ENCODE peak calls at places on chromosome 17, in ten cellular contexts. E is stimulated activated CD8-positive, alpha-beta memory T cell treated with anti-CD3 and anti-CD28 coated beads, Interleukin-2, amount 100 ng/mL, for 48 hours; D is RWPE1; I is psoas muscle; A is activated naive CD4-positive, alpha-beta T cell; K is CD8-positive, alpha-beta memory T cell; M is occipital lobe; R is HS-27A; Y is mammary epithelial cell; F is smooth muscle cell of the brain vasculature. J is an unnamed sample.
A peak's percentile ranks its signal among the peaks of the same experiment; 100 is the strongest.

GRCh38 chr17:50909765-50910661 is 43.9 kb upstream of the TOB1 start:
- DNase-seq in E (peak; percentile 45), D (no peak), I (no peak), A (peak; percentile 70), K (peak; percentile 76), M (no peak), R (no peak), Y (no peak), F (no peak), J (peak; percentile 50)

GRCh38 chr17:65062168-65062915 is 5.8 kb upstream of the GNA13 start:
- DNase-seq in E (no peak), D (peak; percentile 27), I (no peak), A (no peak), K (no peak), M (no peak), R (no peak), Y (peak; percentile 41), F (no peak), J (no peak)

GRCh38 chr17:62093188-62094155 is 28.4 kb upstream of the MED13 start:
- DNase-seq in E (no peak), D (peak; percentile 87), I (no peak), A (no peak), K (no peak), M (no peak), R (no peak), Y (peak; percentile 96), F (no peak), J (no peak)

GRCh38 chr17:47895254-47895855 is 681 bp upstream of the SP2 start:
- DNase-seq in E (peak; percentile 9), D (no peak), I (no peak), A (peak; percentile 21), K (no peak), M (no peak), R (peak; percentile 11), Y (peak; percentile 34), F (no peak), J (no peak)

GRCh38 chr17:76467809-76468633 is 618 bp downstream of the AANAT start:
- DNase-seq in E (no peak), D (no peak), I (no peak), A (no peak), K (no peak), M (no peak), R (no peak), Y (no peak), F (no peak), J (no peak)

GRCh38 chr17:1931759-1932579 is 93.2 kb downstream of the RTN4RL1 start:
- DNase-seq in E (no peak), D (peak; percentile 34), I (peak; percentile 62), A (no peak), K (no peak), M (peak; percentile 59), R (no peak), Y (peak; percentile 8), F (no peak), J (no peak)

GRCh38 chr17:76405967-76406647 is 21.7 kb downstream of the SPHK1 start:
- DNase-seq in E (no peak), D (no peak), I (peak; percentile 84), A (no peak), K (no peak), M (peak; percentile 26), R (no peak), Y (no peak), F (no peak), J (no peak)

GRCh38 chr17:1639549-1639948 is 6.0 kb downstream of the SCARF1 start:
- DNase-seq in E (no peak), D (no peak), I (no peak), A (no peak), K (no peak), M (no peak), R (no peak), Y (no peak), F (no peak), J (no peak)

GRCh38 chr17:64008830-64009229 is 10.7 kb downstream of the PRR29 start:
- DNase-seq in E (no peak), D (no peak), I (no peak), A (no peak), K (no peak), M (no peak), R (no peak), Y (no peak), F (no peak), J (no peak)

GRCh38 chr17:10628756-10629155 is 28.4 kb downstream of the MYH3 start:
- DNase-seq in E (no peak), D (no peak), I (no peak), A (no peak), K (no peak), M (no peak), R (no peak), Y (no peak), F (no peak), J (no peak)

GRCh38 chr17:83091257-83092141 is 12.1 kb downstream of the METRNL start:
- DNase-seq in E (no peak), D (no peak), I (no peak), A (no peak), K (no peak), M (no peak), R (no peak), Y (no peak), F (no peak), J (no peak)

GRCh38 chr17:44918006-44918405 is 2.7 kb upstream of the GFAP start:
- DNase-seq in E (no peak), D (no peak), I (no peak), A (no peak), K (no peak), M (no peak), R (no peak), Y (peak; percentile 75), F (no peak), J (no peak)

GRCh38 chr17:33209671-33210070 is 83.4 kb downstream of the ASIC2 start:
- DNase-seq in E (no peak), D (no peak), I (no peak), A (no peak), K (no peak), M (no peak), R (no peak), Y (no peak), F (no peak), J (no peak)

GRCh38 chr17:8463089-8463488 is 27.4 kb downstream of the NDEL1 start:
- DNase-seq in E (no peak), D (no peak), I (no peak), A (no peak), K (no peak), M (no peak), R (no peak), Y (peak; percentile 12), F (no peak), J (no peak)

GRCh38 chr17:49836111-49837030 is 11.5 kb downstream of the TAC4 start:
- DNase-seq in E (no peak), D (no peak), I (no peak), A (no peak), K (no peak), M (no peak), R (peak; percentile 72), Y (no peak), F (no peak), J (no peak)

GRCh38 chr17:80146121-80147034 is 550 bp downstream of the EIF4A3 start:
- DNase-seq in E (peak; percentile 7), D (no peak), I (no peak), A (no peak), K (peak; percentile 11), M (no peak), R (no peak), Y (no peak), F (no peak), J (no peak)

GRCh38 chr17:77529328-77529650 is 388.5 kb downstream of the SEC14L1 start:
- DNase-seq in E (no peak), D (no peak), I (no peak), A (no peak), K (no peak), M (no peak), R (no peak), Y (no peak), F (no peak), J (no peak)

GRCh38 chr17:3474212-3474611 is 1.6 kb upstream of the ASPA start:
- DNase-seq in E (no peak), D (no peak), I (no peak), A (no peak), K (no peak), M (no peak), R (no peak), Y (no peak), F (no peak), J (no peak)

GRCh38 chr17:44304651-44305050 is 3.8 kb upstream of the RUNDC3A start:
- DNase-seq in E (no peak), D (no peak), I (no peak), A (no peak), K (no peak), M (no peak), R (no peak), Y (no peak), F (no peak), J (no peak)

GRCh38 chr17:40415390-40415789 is 2.3 kb downstream of the TOP2A start:
- DNase-seq in E (no peak), D (peak; percentile 42), I (no peak), A (no peak), K (peak; percentile 41), M (no peak), R (no peak), Y (peak; percentile 33), F (no peak), J (no peak)

GRCh38 chr17:74770498-74771318 is 5.4 kb downstream of the NAT9 start:
- DNase-seq in E (peak; percentile 51), D (peak; percentile 69), I (peak; percentile 81), A (peak; percentile 74), K (peak; percentile 73), M (peak; percentile 30), R (no peak), Y (peak; percentile 51), F (no peak), J (peak; percentile 88)

GRCh38 chr17:36142230-36142629 is 34.2 kb downstream of the TBC1D3B start:
- DNase-seq in E (no peak), D (no peak), I (no peak), A (no peak), K (no peak), M (no peak), R (no peak), Y (no peak), F (no peak), J (no peak)

GRCh38 chr17:82775033-82775823 is 23.4 kb downstream of the TBCD start:
- DNase-seq in E (peak; percentile 20), D (peak; percentile 81), I (peak; percentile 84), A (peak; percentile 15), K (peak; percentile 58), M (peak; percentile 45), R (no peak), Y (no peak), F (no peak), J (peak; percentile 83)

GRCh38 chr17:28385037-28385797 is 13.7 kb downstream of the SARM1 start:
- DNase-seq in E (no peak), D (no peak), I (peak; percentile 43), A (no peak), K (no peak), M (no peak), R (no peak), Y (no peak), F (no peak), J (peak; percentile 50)

GRCh38 chr17:65099941-65100315 is 37.2 kb upstream of the RGS9 start:
- DNase-seq in E (peak; percentile 59), D (peak; percentile 76), I (peak; percentile 74), A (peak; percentile 26), K (peak; percentile 50), M (no peak), R (peak; percentile 45), Y (peak; percentile 83), F (no peak), J (no peak)

GRCh38 chr17:70929226-70929625 is 759.9 kb downstream of the KCNJ2 start:
- DNase-seq in E (no peak), D (no peak), I (no peak), A (no peak), K (no peak), M (no peak), R (no peak), Y (no peak), F (no peak), J (no peak)

GRCh38 chr17:65952586-65952985 is 239.3 kb downstream of the CEP112 start:
- DNase-seq in E (no peak), D (no peak), I (no peak), A (no peak), K (no peak), M (no peak), R (no peak), Y (peak; percentile 38), F (no peak), J (no peak)

GRCh38 chr17:61997649-61998048 is 67.4 kb downstream of the MED13 start:
- DNase-seq in E (no peak), D (no peak), I (no peak), A (no peak), K (no peak), M (no peak), R (no peak), Y (peak; percentile 55), F (no peak), J (no peak)